ENCODE peak calls at places on chromosomes 13 and 19, in seven cellular contexts. R, U, A, W, T, V and X are unnamed samples.

GRCh38 chr19:57786286-57786685 is 16.8 kb downstream of the ZNF586 start:
- DNase-seq in R (no peak), U (no peak), A (no peak), W (no peak), T (no peak), V (no peak), X (no peak)

GRCh38 chr13:110354715-110355473 is 47.8 kb downstream of the COL4A2 start:
- DNase-seq in R (no peak), U (no peak), A (no peak), W (no peak), T (no peak), V (no peak), X (no peak)

GRCh38 chr13:70043685-70044084 is 63.9 kb upstream of the ATXN8OS start:
- DNase-seq in R (no peak), U (no peak), A (no peak), W (no peak), T (no peak), V (no peak), X (no peak)

GRCh38 chr19:50537769-50538230 is 24.1 kb upstream of the ASPDH start:
- DNase-seq in R (peak), U (peak), A (peak), W (peak), T (peak), V (peak), X (peak)

GRCh38 chr19:37905936-37906867 is at the start of gene WDR87:
- DNase-seq in R (peak), U (no peak), A (no peak), W (no peak), T (peak), V (peak), X (no peak)

GRCh38 chr19:47186337-47187022 is 44.5 kb downstream of the BBC3 start:
- DNase-seq in R (no peak), U (no peak), A (no peak), W (no peak), T (peak), V (peak), X (no peak)

GRCh38 chr19:3184847-3185481 is 766 bp upstream of the NCLN start:
- DNase-seq in R (peak), U (peak), A (no peak), W (no peak), T (no peak), V (no peak), X (no peak)

GRCh38 chr19:18789883-18790565 is 1.1 kb downstream of the COMP start:
- DNase-seq in R (no peak), U (no peak), A (no peak), W (peak), T (no peak), V (peak), X (no peak)

GRCh38 chr13:111212517-111212873 is 97.4 kb downstream of the ARHGEF7 start:
- DNase-seq in R (no peak), U (no peak), A (no peak), W (no peak), T (no peak), V (no peak), X (no peak)

GRCh38 chr19:18860302-18860700 is 28.5 kb downstream of the UPF1 start:
- DNase-seq in R (no peak), U (no peak), A (no peak), W (no peak), T (no peak), V (no peak), X (no peak)

GRCh38 chr19:2083174-2083854 is 12.8 kb downstream of the MOB3A start:
- DNase-seq in R (no peak), U (peak), A (no peak), W (no peak), T (peak), V (peak), X (no peak)

GRCh38 chr13:110642291-110642981 is 27.1 kb downstream of the NAXD start:
- DNase-seq in R (no peak), U (no peak), A (no peak), W (peak), T (no peak), V (no peak), X (no peak)

GRCh38 chr13:71464673-71465072 is 402.3 kb downstream of the DACH1 start:
- DNase-seq in R (no peak), U (no peak), A (no peak), W (no peak), T (no peak), V (no peak), X (no peak)

GRCh38 chr19:48332662-48333466 is 7.5 kb downstream of the EMP3 start:
- DNase-seq in R (peak), U (peak), A (peak), W (peak), T (peak), V (peak), X (peak)

GRCh38 chr13:52800856-52801255 is 47.6 kb downstream of the PCDH8 start:
- DNase-seq in R (no peak), U (no peak), A (no peak), W (no peak), T (no peak), V (no peak), X (no peak)

GRCh38 chr19:44640518-44640917 is 3.2 kb upstream of the PVR start:
- DNase-seq in R (no peak), U (no peak), A (no peak), W (no peak), T (no peak), V (no peak), X (no peak)

GRCh38 chr13:98089246-98089645 is 53.6 kb upstream of the FARP1 start:
- DNase-seq in R (no peak), U (no peak), A (no peak), W (no peak), T (no peak), V (no peak), X (no peak)

GRCh38 chr19:14473073-14473790 is 1.9 kb downstream of the PTGER1 start:
- DNase-seq in R (no peak), U (no peak), A (no peak), W (peak), T (no peak), V (no peak), X (no peak)

GRCh38 chr19:15216363-15216762 is 15.6 kb upstream of the NOTCH3 start:
- DNase-seq in R (no peak), U (no peak), A (no peak), W (no peak), T (no peak), V (no peak), X (no peak)

GRCh38 chr19:35897706-35898451 is 2.5 kb downstream of the NFKBID start:
- DNase-seq in R (no peak), U (no peak), A (no peak), W (no peak), T (no peak), V (peak), X (no peak)

GRCh38 chr19:46116121-46116520 is 8.4 kb downstream of the IGFL3 start:
- DNase-seq in R (no peak), U (no peak), A (no peak), W (no peak), T (no peak), V (no peak), X (no peak)

GRCh38 chr19:12705654-12706331 is 9.4 kb upstream of the FBXW9 start:
- DNase-seq in R (no peak), U (no peak), A (no peak), W (no peak), T (no peak), V (no peak), X (no peak)

GRCh38 chr13:112725346-112726017 is 35.6 kb downstream of the ATP11A start:
- DNase-seq in R (no peak), U (peak), A (no peak), W (no peak), T (no peak), V (no peak), X (no peak)

GRCh38 chr13:105207586-105208293 is 1327.7 kb downstream of the EFNB2 start:
- DNase-seq in R (no peak), U (no peak), A (no peak), W (no peak), T (no peak), V (no peak), X (no peak)

GRCh38 chr13:74142257-74142656 is 8.1 kb upstream of the KLF12 start:
- DNase-seq in R (no peak), U (no peak), A (no peak), W (no peak), T (no peak), V (no peak), X (no peak)

GRCh38 chr19:41908724-41909464 is 19.4 kb downstream of the ERFL start:
- DNase-seq in R (no peak), U (no peak), A (no peak), W (no peak), T (no peak), V (no peak), X (no peak)

GRCh38 chr13:85798999-85799646 is at the start of gene SLITRK6:
- DNase-seq in R (no peak), U (no peak), A (no peak), W (no peak), T (no peak), V (no peak), X (peak)

GRCh38 chr13:40653558-40654318 is 12.7 kb downstream of the FOXO1 start:
- DNase-seq in R (no peak), U (no peak), A (no peak), W (no peak), T (no peak), V (no peak), X (no peak)

GRCh38 chr19:29810504-29810871 is 1.3 kb upstream of the CCNE1 start:
- DNase-seq in R (no peak), U (no peak), A (no peak), W (no peak), T (no peak), V (peak), X (no peak)

GRCh38 chr13:21175656-21176194 is 627 bp downstream of the SKA3 start:
- DNase-seq in R (no peak), U (no peak), A (no peak), W (no peak), T (no peak), V (no peak), X (no peak)

GRCh38 chr19:4328243-4328990 is 10.2 kb downstream of the STAP2 start:
- DNase-seq in R (peak), U (peak), A (peak), W (peak), T (peak), V (peak), X (no peak)

GRCh38 chr19:4326215-4326836 is 12.3 kb downstream of the STAP2 start:
- DNase-seq in R (no peak), U (no peak), A (no peak), W (no peak), T (no peak), V (no peak), X (no peak)

GRCh38 chr19:4326837-4327251 is 11.8 kb downstream of the STAP2 start:
- DNase-seq in R (no peak), U (no peak), A (no peak), W (peak), T (no peak), V (peak), X (no peak)

GRCh38 chr19:4327252-4327876 is 11.3 kb downstream of the STAP2 start:
- DNase-seq in R (peak), U (peak), A (peak), W (peak), T (peak), V (peak), X (no peak)

DNA sequence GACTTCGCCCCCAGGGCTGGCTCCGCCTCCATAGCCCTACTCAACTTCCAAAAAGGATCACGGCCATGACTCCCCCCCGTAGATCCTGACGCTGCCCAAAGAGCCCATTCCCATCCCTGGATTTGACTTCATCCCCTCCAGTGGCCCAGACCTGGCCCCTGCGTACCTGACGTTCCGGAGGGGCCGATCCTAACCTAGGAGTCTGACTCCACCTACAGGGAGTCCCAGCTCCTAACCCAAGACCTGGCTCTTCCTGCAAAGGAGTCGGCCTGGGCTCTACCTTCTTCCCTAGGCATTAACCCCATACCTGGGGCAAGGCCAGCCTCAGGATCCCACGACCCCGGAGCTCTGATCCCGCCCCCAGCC is 10.8 kb downstream of the STAP2 start:
- DNase-seq in R (no peak), U (no peak), A (no peak), W (peak), T (peak), V (no peak), X (no peak)
- TF ChIP-seq CTCF in R (no peak), U (no peak), A (no peak), W (no peak), T (no peak), V (no peak), X (no peak)

GRCh38 chr13:87777395-87777794 is 106.2 kb downstream of the SLITRK5 start:
- DNase-seq in R (no peak), U (no peak), A (no peak), W (no peak), T (no peak), V (no peak), X (no peak)
- TF ChIP-seq CTCF in R (no peak), U (no peak), A (no peak), W (no peak), T (no peak), V (no peak), X (no peak)

GRCh38 chr13:107144432-107144831 is 576.5 kb upstream of the ARGLU1 start:
- DNase-seq in R (no peak), U (no peak), A (no peak), W (no peak), T (no peak), V (no peak), X (no peak)
- TF ChIP-seq CTCF in R (no peak), U (no peak), A (peak), W (no peak), T (no peak), V (no peak), X (peak)

DNA sequence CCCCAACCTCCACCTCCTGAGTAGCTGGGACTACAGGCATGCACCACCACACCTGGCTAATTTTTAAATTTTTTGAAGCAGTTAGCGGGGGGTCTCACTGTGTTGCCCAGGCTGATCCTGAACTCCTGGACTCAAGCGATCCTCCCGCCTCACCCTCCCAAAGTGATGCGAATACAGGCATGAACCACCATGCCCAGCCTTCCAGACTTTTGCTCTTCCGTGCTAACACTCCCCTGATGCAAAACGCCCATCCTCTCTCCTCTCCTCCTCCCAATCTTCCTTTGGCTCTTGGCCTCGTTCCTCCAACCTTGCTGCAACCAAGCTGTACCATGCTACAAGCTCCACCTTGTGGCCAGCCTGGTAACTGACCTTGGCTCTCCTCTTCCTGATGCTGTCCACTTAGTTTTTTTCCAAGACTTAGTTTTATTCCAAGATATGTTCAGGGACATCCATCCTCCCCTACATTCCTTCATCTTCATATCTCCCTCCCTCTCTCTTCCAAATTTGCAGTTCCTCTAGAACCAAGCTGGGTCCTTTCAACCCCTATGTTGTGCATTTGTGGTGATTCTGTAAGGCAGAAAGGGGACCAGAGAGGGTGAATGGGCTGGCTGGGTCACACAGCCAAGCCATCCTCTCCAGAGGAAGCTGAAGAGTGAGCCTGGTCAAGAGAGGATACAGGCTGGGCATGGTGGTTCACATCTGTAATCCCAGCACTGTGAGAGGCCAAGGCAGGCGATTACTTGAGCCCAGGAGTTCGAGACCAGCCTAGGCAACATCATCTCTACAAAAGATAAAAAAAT is 32.8 kb downstream of the TINCR start:
- DNase-seq in R (no peak), U (no peak), A (no peak), W (peak), T (no peak), V (no peak), X (no peak)
- TF ChIP-seq CTCF in R (no peak), U (no peak), A (no peak), W (peak), T (peak), V (peak), X (peak)